ENCODE peak calls at places on chromosomes 12 and 14, in nine cellular contexts. X is CD8-positive, alpha-beta T cell; H is RWPE2; M is WERI-Rb-1; F is kidney epithelial cell; V is GM12864; L is esophagus squamous epithelium; P is mucosa of descending colon; G is GM23338. Q is an unnamed sample.

GRCh38 chr12:106039646-106040404 is 98.9 kb downstream of the NUAK1 start:
- DNase-seq in X (no peak), H (no peak), M (no peak), F (no peak), V (no peak), L (no peak), P (no peak), G (no peak), Q (no peak)

GRCh38 chr12:60231301-60231700 is 635.5 kb downstream of the SLC16A7 start:
- DNase-seq in X (no peak), H (no peak), M (no peak), F (no peak), V (no peak), L (no peak), P (no peak), G (peak; percentile 40), Q (peak; percentile 78)

GRCh38 chr12:116735084-116735483 is 2.8 kb downstream of the SPRING1 start:
- DNase-seq in X (no peak), H (no peak), M (no peak), F (no peak), V (no peak), L (no peak), P (no peak), G (no peak), Q (no peak)

GRCh38 chr12:27332407-27333310 is at the start of gene BMAL2:
- DNase-seq in X (no peak), H (no peak), M (peak; percentile 73), F (no peak), V (no peak), L (no peak), P (peak; percentile 62), G (peak; percentile 76), Q (no peak)

GRCh38 chr14:99515301-99516155 is 34.3 kb downstream of the CCNK start:
- DNase-seq in X (no peak), H (no peak), M (peak; percentile 11), F (no peak), V (no peak), L (no peak), P (peak; percentile 24), G (no peak), Q (no peak)

GRCh38 chr12:100234591-100235304 is 32.1 kb downstream of the DEPDC4 start:
- DNase-seq in X (no peak), H (no peak), M (no peak), F (no peak), V (peak; percentile 7), L (no peak), P (no peak), G (peak; percentile 74), Q (no peak)

GRCh38 chr12:116389990-116390655 is 112.6 kb upstream of the MED13L start:
- DNase-seq in X (no peak), H (peak; percentile 86), M (no peak), F (peak; percentile 87), V (no peak), L (no peak), P (no peak), G (no peak), Q (peak; percentile 33)

GRCh38 chr12:105418232-105418631 is 87.7 kb downstream of the C12orf75 start:
- DNase-seq in X (no peak), H (peak; percentile 82), M (no peak), F (peak; percentile 93), V (no peak), L (no peak), P (no peak), G (peak; percentile 20), Q (peak; percentile 80)

GRCh38 chr12:65540140-65540539 is 261.7 kb downstream of the MSRB3 start:
- DNase-seq in X (no peak), H (no peak), M (no peak), F (no peak), V (no peak), L (no peak), P (no peak), G (no peak), Q (no peak)

GRCh38 chr14:68145036-68145435 is 325.5 kb downstream of the RAD51B start:
- DNase-seq in X (no peak), H (no peak), M (no peak), F (no peak), V (no peak), L (no peak), P (peak; percentile 29), G (no peak), Q (no peak)
- H3K4me3 ChIP-seq in X (no peak overlapping the region), H (no peak overlapping the region), M (no peak overlapping the region), F (no peak overlapping the region), V (no peak overlapping the region), L (no peak overlapping the region), P (no peak overlapping the region), G (no peak overlapping the region), Q (no peak overlapping the region)

GRCh38 chr12:119661882-119662281 is 6.1 kb upstream of the PRKAB1 start:
- DNase-seq in X (no peak), H (no peak), M (no peak), F (no peak), V (no peak), L (no peak), P (no peak), G (no peak), Q (no peak)
- TF ChIP-seq CTCF in X (no peak), H (no peak), M (no peak), F (no peak), V (no peak), L (no peak), P (no peak), G (no peak), Q (no peak)

GRCh38 chr14:101002738-101003137 is 99.2 kb upstream of the RTL1 start:
- DNase-seq in X (no peak), H (no peak), M (no peak), F (no peak), V (no peak), L (no peak), P (no peak), G (no peak), Q (no peak)
- H3K4me3 ChIP-seq in X (no peak overlapping the region), H (no peak overlapping the region), M (no peak overlapping the region), F (no peak overlapping the region), V (no peak overlapping the region), L (no peak overlapping the region), P (no peak overlapping the region), G (no peak overlapping the region), Q (no peak overlapping the region)

DNA sequence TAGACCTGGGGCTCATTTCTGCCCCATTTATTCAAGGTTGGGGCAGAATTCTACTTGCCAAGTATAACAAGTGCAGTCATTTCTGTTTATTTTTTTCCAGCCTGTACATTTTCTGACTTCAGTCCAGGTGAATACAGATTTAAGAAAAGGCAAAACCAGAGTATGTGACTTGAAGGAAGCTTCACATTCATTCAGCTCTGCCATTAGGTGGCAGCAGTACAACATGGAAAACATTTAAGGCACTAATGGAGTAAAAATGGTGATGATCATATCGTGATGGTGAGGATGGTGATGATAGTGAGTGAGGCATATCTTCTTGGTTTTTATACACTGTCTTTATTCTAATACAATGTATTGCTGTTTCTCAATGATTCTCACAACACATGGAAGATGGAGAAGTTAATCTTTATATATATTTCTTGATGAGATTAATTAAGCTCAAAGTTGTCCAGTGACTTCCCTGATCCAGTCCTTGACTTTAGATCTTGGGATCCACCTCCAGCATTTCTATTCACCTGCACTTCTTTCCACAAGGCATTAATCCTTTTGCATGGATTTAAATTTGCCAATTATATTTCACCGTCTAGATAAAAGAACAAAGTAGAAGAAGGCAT is 176.7 kb upstream of the SEL1L start:
- DNase-seq in X (no peak), H (no peak), M (peak; percentile 25), F (peak; percentile 1), V (no peak), L (no peak), P (no peak), G (peak; percentile 71), Q (no peak)
- TF ChIP-seq CTCF in X (no peak), H (peak; percentile 90), M (peak; percentile 61), F (peak; percentile 50), V (peak; percentile 54), L (peak; percentile 59), P (no peak), G (peak; percentile 84), Q (peak; percentile 75)

Q was measured in retinal pigment epithelial cell.